ENCODE peak calls at places on chromosomes 6 and 20, in four cellular contexts. H is HCT116; B is CD4-positive, alpha-beta T cell; R is left ventricle myocardium inferior. V is an unnamed sample.

GRCh38 chr6:81843302-81843701 is 90.8 kb upstream of the TENT5A start:
- DNase-seq in H (no peak), B (no peak), R (no peak), V (no peak)

GRCh38 chr6:31970604-31971271 is 1.2 kb downstream of the DXO start:
- DNase-seq in H (no peak), R (no peak), B (no peak), V (peak)

GRCh38 chr20:11891081-11891826 is 26.4 kb upstream of the BTBD3 start:
- DNase-seq in H (no peak), B (peak), R (peak), V (peak)

GRCh38 chr20:48523191-48523757 is 304.5 kb downstream of the PREX1 start:
- DNase-seq in B (no peak), H (peak), R (no peak), V (no peak)

GRCh38 chr6:147752686-147753418 is 244.4 kb downstream of the SAMD5 start:
- DNase-seq in R (no peak), B (no peak), H (no peak), V (no peak)

GRCh38 chr20:49890651-49891361 is 24.5 kb downstream of the SPATA2 start:
- DNase-seq in H (no peak), R (peak), B (no peak), V (peak)

GRCh38 chr20:13105864-13106457 is 97.2 kb downstream of the SPTLC3 start:
- DNase-seq in R (no peak), H (peak), B (no peak), V (no peak)

GRCh38 chr6:116072368-116072767 is 11.7 kb upstream of the FRK start:
- DNase-seq in B (no peak), H (no peak), R (no peak), V (no peak)

GRCh38 chr20:48338717-48339116 is 489.1 kb downstream of the PREX1 start:
- DNase-seq in H (no peak), B (no peak), R (no peak), V (no peak)

GRCh38 chr6:26056583-26057350 is 30.5 kb upstream of the HFE start:
- DNase-seq in H (no peak), R (no peak), B (no peak), V (peak)

GRCh38 chr6:8108759-8109539 is 6.6 kb upstream of the EEF1E1 start:
- DNase-seq in H (no peak), B (no peak), R (no peak), V (no peak)

GRCh38 chr6:165008971-165009370 is 300.4 kb downstream of the C6orf118 start:
- DNase-seq in H (no peak), B (no peak), R (no peak), V (no peak)

GRCh38 chr6:8743146-8743745 is 307.9 kb upstream of the SLC35B3 start:
- DNase-seq in H (peak), B (no peak), R (no peak), V (no peak)

GRCh38 chr6:3421145-3421544 is 35.7 kb downstream of the SLC22A23 start:
- DNase-seq in B (no peak), R (no peak), H (no peak), V (no peak)

GRCh38 chr6:89708316-89708715 is 69.8 kb upstream of the LYRM2 start:
- DNase-seq in H (no peak), B (no peak), R (no peak), V (no peak)

GRCh38 chr6:107740496-107741190 is 83.5 kb downstream of the SCML4 start:
- DNase-seq in H (no peak), B (no peak), R (no peak), V (no peak)

GRCh38 chr20:59850018-59850641 is 83.3 kb downstream of the SYCP2 start:
- DNase-seq in H (peak), B (no peak), R (no peak), V (no peak)

GRCh38 chr6:30840922-30841643 is 43.2 kb upstream of the DDR1 start:
- DNase-seq in B (no peak), H (no peak), R (no peak), V (no peak)

DNA sequence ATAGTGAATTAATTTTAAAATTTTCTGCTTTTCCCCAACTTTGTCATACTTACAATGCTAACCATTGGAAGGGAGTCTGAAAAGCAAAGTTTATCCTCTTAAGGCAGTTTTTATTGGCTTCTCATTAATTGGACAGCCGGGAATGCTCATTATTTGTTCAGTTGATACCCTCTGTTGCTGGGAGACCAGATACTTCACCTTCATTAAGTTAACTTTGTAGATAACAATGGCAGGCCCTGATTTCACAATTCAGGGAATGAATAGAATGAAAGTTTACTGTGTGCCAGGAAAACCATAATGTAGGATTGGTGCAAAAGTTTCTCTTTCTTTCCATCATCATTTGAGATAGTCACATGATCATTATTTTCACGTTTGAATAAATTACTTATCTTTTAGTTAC is 49.0 kb downstream of the COL19A1 start:
- DNase-seq in H (no peak), R (no peak), B (no peak), V (no peak)
- H3K27ac ChIP-seq in H (no peak), R (no peak), B (no peak), V (no peak)

GRCh38 chr6:36851149-36851614 is 11.9 kb upstream of the CPNE5 start:
- DNase-seq in B (no peak), R (no peak), H (peak), V (no peak)
- H3K27ac ChIP-seq in B (no peak), R (peak), H (no peak), V (peak)

DNA sequence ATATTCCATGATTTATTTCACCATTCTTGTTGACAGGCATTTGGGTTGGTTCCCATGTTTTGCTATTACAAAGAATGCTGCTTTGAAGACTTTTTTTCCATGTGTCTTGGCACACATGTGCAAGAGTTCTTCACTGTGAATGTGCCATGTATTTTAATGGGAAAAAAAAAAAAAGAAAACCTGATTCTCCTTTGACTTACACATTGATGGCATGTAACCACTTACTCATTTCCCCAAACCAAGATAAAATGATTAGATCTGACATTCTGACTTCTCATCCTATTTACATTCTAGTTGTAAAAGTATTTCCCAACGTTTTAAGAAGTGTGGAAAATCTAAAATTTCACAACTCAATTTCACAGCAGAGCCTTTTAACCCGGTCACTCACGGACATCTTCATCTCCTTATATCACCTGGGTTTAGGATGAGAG is 4.4 kb downstream of the CAP2 start:
- DNase-seq in R (no peak), B (no peak), H (no peak), V (no peak)
- H3K27ac ChIP-seq in R (no peak), B (no peak), H (no peak), V (no peak)

GRCh38 chr6:38801305-38801704 is 86.2 kb downstream of the DNAH8 start:
- DNase-seq in R (no peak), B (no peak), H (no peak), V (no peak)

GRCh38 chr6:38802497-38802896 is 87.4 kb downstream of the DNAH8 start:
- DNase-seq in H (no peak), B (no peak), R (no peak), V (no peak)

GRCh38 chr6:38797391-38797790 is 82.3 kb downstream of the DNAH8 start:
- DNase-seq in B (no peak), R (no peak), H (no peak), V (no peak)

GRCh38 chr6:38796850-38797249 is 81.7 kb downstream of the DNAH8 start:
- DNase-seq in H (no peak), R (no peak), B (no peak), V (no peak)

GRCh38 chr6:38799529-38800184 is 84.5 kb downstream of the DNAH8 start:
- DNase-seq in H (no peak), R (no peak), B (no peak), V (no peak)
- H3K27ac ChIP-seq in H (no peak), R (no peak), B (no peak), V (no peak)

GRCh38 chr6:167856999-167857660 is 30.4 kb downstream of the AFDN start:
- DNase-seq in B (no peak), R (no peak), H (no peak), V (no peak)
- H3K27ac ChIP-seq in B (no peak), R (peak), H (no peak), V (no peak)

GRCh38 chr20:38889792-38890496 is 36.3 kb upstream of the FAM83D start:
- DNase-seq in B (no peak), R (no peak), H (no peak), V (no peak)
- H3K27ac ChIP-seq in B (no peak), R (no peak), H (no peak), V (no peak)

V was measured in aorta.